ENCODE peak calls at places on chromosomes 4 and X, in five cellular contexts. Q is mesenchymal stem cell, J is heart left ventricle, E is suprapubic skin, K is neural progenitor cell. N is an unnamed sample.
A peak's percentile ranks its signal among the peaks of the same experiment; 100 is the strongest.

GRCh38 chr4:24598025-24598424 is 13.7 kb upstream of the DHX15 start:
- DNase-seq in E (no peak), K (no peak), Q (no peak), J (no peak), N (no peak)

GRCh38 chr4:183960021-183960420 is 54.9 kb downstream of the STOX2 start:
- DNase-seq in K (peak; percentile 86), E (no peak), J (peak; percentile 66), Q (peak; percentile 1), N (peak; percentile 6)

GRCh38 chrX:16188687-16189086 is 21.4 kb downstream of the MAGEB17 start:
- DNase-seq in Q (no peak), J (no peak), E (no peak), K (no peak), N (no peak)

GRCh38 chr4:168451744-168452394 is 28.4 kb downstream of the DDX60L start:
- DNase-seq in J (no peak), Q (peak; percentile 90), K (no peak), E (no peak), N (peak; percentile 41)

GRCh38 chrX:19825271-19825670 is 62.1 kb downstream of the SH3KBP1 start:
- DNase-seq in E (no peak), K (no peak), Q (no peak), J (no peak), N (no peak)

GRCh38 chrX:31497086-31497485 is 425.2 kb upstream of the FTHL17 start:
- DNase-seq in Q (peak; percentile 29), K (no peak), J (no peak), E (no peak), N (no peak)

GRCh38 chrX:130144509-130144908 is 21.1 kb downstream of the AIFM1 start:
- DNase-seq in E (no peak), K (no peak), Q (no peak), J (no peak), N (no peak)

GRCh38 chrX:118974908-118975671 is 672 bp downstream of the LONRF3 start:
- DNase-seq in J (no peak), E (peak; percentile 74), K (peak; percentile 59), Q (peak; percentile 14), N (peak; percentile 74)

GRCh38 chrX:133926809-133927208 is 58.6 kb downstream of the GPC3 start:
- DNase-seq in J (no peak), K (no peak), Q (no peak), E (no peak), N (no peak)

GRCh38 chr4:94909645-94910044 is 151.9 kb downstream of the BMPR1B start:
- DNase-seq in K (no peak), J (no peak), E (no peak), Q (no peak), N (no peak)

GRCh38 chrX:68894513-68895338 is 65.9 kb downstream of the EFNB1 start:
- DNase-seq in Q (peak; percentile 63), E (no peak), J (peak; percentile 86), K (peak; percentile 77), N (peak; percentile 42)

GRCh38 chr4:114615435-114615834 is 16.8 kb downstream of the UGT8 start:
- DNase-seq in K (no peak), E (no peak), Q (no peak), J (no peak), N (no peak)

GRCh38 chr4:6322067-6322760 is 52.6 kb downstream of the WFS1 start:
- DNase-seq in J (no peak), E (no peak), K (no peak), Q (no peak), N (no peak)

GRCh38 chrX:15686818-15687685 is 22.4 kb upstream of the CLTRN start:
- DNase-seq in E (no peak), J (no peak), Q (peak; percentile 64), K (peak; percentile 80), N (peak; percentile 66)

GRCh38 chr4:140851032-140851636 is 94.9 kb upstream of the TBC1D9 start:
- DNase-seq in J (no peak), E (no peak), Q (peak; percentile 69), K (peak; percentile 80), N (peak; percentile 64)

GRCh38 chr4:59762344-59762743 is 1437.8 kb upstream of the ADGRL3 start:
- DNase-seq in J (no peak), Q (no peak), K (no peak), E (no peak), N (no peak)

GRCh38 chrX:17525266-17525665 is 150.3 kb downstream of the NHS start:
- DNase-seq in K (no peak), J (no peak), E (no peak), Q (no peak), N (no peak)

GRCh38 chr4:93203708-93204107 is 624.8 kb upstream of the ATOH1 start:
- DNase-seq in Q (peak; percentile 4), J (no peak), K (peak; percentile 6), E (no peak), N (peak; percentile 21)

GRCh38 chr4:136025540-136025939 is 1506.8 kb downstream of the PCDH18 start:
- DNase-seq in E (no peak), J (no peak), Q (no peak), K (peak; percentile 26), N (no peak)

GRCh38 chrX:138011461-138011860 is 445.5 kb downstream of the ZIC3 start:
- DNase-seq in K (no peak), J (no peak), Q (no peak), E (no peak), N (no peak)

GRCh38 chr4:48173055-48173991 is 39.3 kb upstream of the TXK start:
- DNase-seq in E (no peak), Q (peak; percentile 89), K (peak; percentile 2), J (no peak), N (peak; percentile 81)

GRCh38 chr4:38815879-38816782 is 11.5 kb upstream of the TLR1 start:
- DNase-seq in Q (peak; percentile 52), J (no peak), K (no peak), E (no peak), N (peak; percentile 78)

GRCh38 chrX:64885850-64886249 is 90.4 kb downstream of the ZC4H2 start:
- DNase-seq in E (no peak), J (no peak), Q (no peak), K (peak; percentile 28), N (peak; percentile 12)

GRCh38 chrX:67692246-67692645 is 148.4 kb downstream of the AR start:
- DNase-seq in E (no peak), K (no peak), Q (peak; percentile 8), J (no peak), N (no peak)

GRCh38 chr4:56186808-56187523 is 200.3 kb downstream of the AASDH start:
- DNase-seq in J (no peak), K (peak; percentile 44), E (no peak), Q (no peak), N (no peak)

GRCh38 chr4:31415629-31416028 is 695.5 kb downstream of the PCDH7 start:
- DNase-seq in K (no peak), Q (no peak), J (no peak), E (no peak), N (no peak)

GRCh38 chrX:69538321-69538876 is 34.3 kb downstream of the NALF2 start:
- DNase-seq in K (peak; percentile 81), E (peak; percentile 84), J (peak; percentile 66), Q (peak; percentile 26), N (peak; percentile 37)

GRCh38 chr4:48778431-48779094 is 1.5 kb downstream of the FRYL start:
- DNase-seq in E (no peak), Q (peak; percentile 56), J (no peak), K (no peak), N (peak; percentile 60)

GRCh38 chr4:148795156-148795864 is 353.1 kb upstream of the NR3C2 start:
- DNase-seq in K (peak; percentile 26), E (no peak), J (peak; percentile 45), Q (no peak), N (no peak)

GRCh38 chr4:3342182-3342854 is 49.5 kb downstream of the RGS12 start:
- DNase-seq in K (no peak), Q (peak; percentile 56), J (no peak), E (no peak), N (no peak)

GRCh38 chrX:15973299-15973698 is 118.7 kb upstream of the AP1S2 start:
- DNase-seq in Q (peak; percentile 27), J (no peak), E (no peak), K (peak; percentile 63), N (peak; percentile 71)

GRCh38 chr4:172688536-172688935 is 480.1 kb upstream of the GALNT7 start:
- DNase-seq in K (no peak), Q (no peak), E (no peak), J (no peak), N (no peak)

GRCh38 chrX:119249836-119250340 is 13.8 kb downstream of the PGRMC1 start:
- DNase-seq in J (no peak), K (no peak), Q (peak; percentile 10), E (no peak), N (no peak)

GRCh38 chr4:90328558-90328957 is 201.4 kb downstream of the CCSER1 start:
- DNase-seq in Q (peak; percentile 26), E (no peak), K (peak; percentile 42), J (peak; percentile 39), N (peak; percentile 89)

GRCh38 chr4:30605616-30606015 is 114.6 kb upstream of the PCDH7 start:
- DNase-seq in K (no peak), Q (peak; percentile 38), J (no peak), E (no peak), N (no peak)

GRCh38 chrX:15207384-15207783 is 62.5 kb downstream of the ASB9 start:
- DNase-seq in J (no peak), Q (no peak), E (no peak), K (no peak), N (no peak)

GRCh38 chr4:1400191-1400805 is 5.9 kb downstream of the NKX1-1 start:
- DNase-seq in J (no peak), E (no peak), Q (no peak), K (no peak), N (no peak)

GRCh38 chr4:2067446-2068197 is 8.5 kb downstream of the NAT8L start:
- DNase-seq in Q (no peak), K (no peak), J (no peak), E (peak; percentile 63), N (no peak)

GRCh38 chr4:186445040-186445439 is 110.3 kb downstream of the MTNR1A start:
- DNase-seq in E (no peak), K (no peak), Q (no peak), J (no peak), N (no peak)
- H3K4me3 ChIP-seq in E (no peak overlapping the region), K (no peak overlapping the region), Q (no peak overlapping the region), J (no peak overlapping the region), N (no peak overlapping the region)

DNA sequence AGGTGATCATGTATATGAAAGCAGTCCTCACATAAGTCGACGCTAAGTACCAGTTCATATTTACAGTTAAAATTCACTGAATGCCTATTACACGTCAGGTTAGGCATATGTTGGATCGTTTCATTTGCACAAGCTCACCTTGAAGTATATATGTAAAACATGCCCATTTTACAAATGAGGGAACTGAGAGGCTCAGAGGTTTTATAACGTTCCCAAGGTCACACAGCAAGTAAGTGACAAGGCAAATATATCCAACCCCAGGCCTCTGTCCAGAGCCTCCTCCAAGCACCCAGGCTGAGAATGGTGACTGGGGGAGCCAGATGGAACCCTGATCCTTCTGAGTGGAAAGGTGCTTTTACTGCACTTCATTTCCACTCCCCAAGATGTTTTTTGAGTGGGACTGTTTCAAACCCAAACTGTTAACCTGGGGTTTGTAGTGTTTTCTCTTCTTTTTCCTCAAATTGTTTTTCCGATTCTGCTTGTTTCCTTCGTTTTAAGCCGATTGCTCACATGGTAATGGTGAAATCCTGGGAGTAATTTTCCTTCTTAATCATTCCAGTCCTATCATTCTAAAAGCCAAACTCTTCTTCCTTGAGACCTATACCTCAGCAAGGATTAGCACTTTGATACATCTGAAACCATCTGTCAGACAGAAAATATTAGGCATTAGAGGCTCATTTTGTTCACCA is 794 bp downstream of the SMIM20 start:
- DNase-seq in E (no peak), K (no peak), Q (no peak), J (no peak), N (no peak)
- H3K4me3 ChIP-seq in E (peak overlapping the region; percentile 70), K (peak overlapping the region; percentile 74), Q (peak overlapping the region; percentile 83), J (peak overlapping the region; percentile 45), N (peak overlapping the region; percentile 86)

GRCh38 chrX:24647257-24648058 is at the start of gene PCYT1B:
- DNase-seq in E (peak; percentile 81), J (peak; percentile 71), K (peak; percentile 94), Q (peak; percentile 71), N (peak; percentile 85)
- H3K4me3 ChIP-seq in E (peak within 1 kb of the TSS; percentile 29), J (no peak within 1 kb of the TSS), K (peak within 1 kb of the TSS; percentile 50), Q (peak within 1 kb of the TSS; percentile 57), N (peak within 1 kb of the TSS; percentile 48)

GRCh38 chr4:109432203-109432602 is 1.4 kb upstream of the SEC24B start:
- DNase-seq in K (peak; percentile 17), Q (no peak), J (no peak), E (no peak), N (no peak)
- H3K4me3 ChIP-seq in K (peak overlapping the region; percentile 94), Q (peak overlapping the region; percentile 98), J (no peak overlapping the region), E (no peak overlapping the region), N (no peak overlapping the region)